ENCODE peak calls at places on chromosomes 1 and 21, in five cellular contexts. T is sigmoid colon, L is tibial artery, K is IMR-90, Q is foreskin fibroblast. W is an unnamed sample.

GRCh38 chr21:26007911-26008579 is 162.5 kb downstream of the APP start:
- DNase-seq in T (no peak), L (no peak), K (peak), Q (no peak), W (no peak)

GRCh38 chr1:54362881-54363340 is 43.3 kb downstream of the SSBP3 start:
- DNase-seq in L (no peak), Q (no peak), T (no peak), K (peak), W (no peak)

GRCh38 chr1:201419737-201420607 is 1.6 kb downstream of the TNNI1 start:
- DNase-seq in Q (no peak), T (no peak), K (no peak), L (no peak), W (no peak)

GRCh38 chr1:165109013-165109412 is 247.5 kb downstream of the LMX1A start:
- DNase-seq in L (no peak), Q (no peak), K (no peak), T (no peak), W (no peak)

GRCh38 chr1:1356796-1357401 is 1.5 kb downstream of the MXRA8 start:
- DNase-seq in T (no peak), K (no peak), L (no peak), Q (no peak), W (no peak)

GRCh38 chr1:74427676-74428075 is 84.7 kb downstream of the LRRC53 start:
- DNase-seq in K (peak), Q (no peak), L (no peak), T (no peak), W (no peak)

GRCh38 chr1:155897746-155898145 is 13.4 kb downstream of the RIT1 start:
- DNase-seq in K (peak), T (no peak), L (no peak), Q (no peak), W (no peak)

GRCh38 chr1:49906365-49906764 is 117.4 kb downstream of the AGBL4 start:
- DNase-seq in Q (no peak), K (no peak), L (no peak), T (no peak), W (no peak)

GRCh38 chr1:51752073-51752948 is 126.2 kb downstream of the NRDC start:
- DNase-seq in Q (no peak), T (no peak), L (no peak), K (no peak), W (no peak)

GRCh38 chr1:169364948-169365347 is 2.6 kb downstream of the NME7 start:
- DNase-seq in K (no peak), T (no peak), Q (no peak), L (no peak), W (no peak)

GRCh38 chr1:155324717-155325595 is 4.3 kb downstream of the RUSC1 start:
- DNase-seq in T (peak), K (peak), L (peak), Q (no peak), W (no peak)

GRCh38 chr1:164708596-164708995 is 149.6 kb downstream of the PBX1 start:
- DNase-seq in L (no peak), T (no peak), Q (no peak), K (no peak), W (no peak)

GRCh38 chr1:7810395-7810794 is 26.3 kb downstream of the PER3 start:
- DNase-seq in L (no peak), Q (peak), K (peak), T (no peak), W (no peak)

GRCh38 chr1:227948493-227949260 is 945 bp upstream of the WNT9A start:
- DNase-seq in T (peak), L (no peak), K (no peak), Q (no peak), W (peak)

GRCh38 chr1:219659682-219660081 is 46.8 kb upstream of the ZC3H11B start:
- DNase-seq in L (no peak), K (peak), T (no peak), Q (peak), W (no peak)

GRCh38 chr1:80776286-80776685 is 1024.4 kb upstream of the ADGRL2 start:
- DNase-seq in Q (no peak), L (no peak), T (no peak), K (no peak), W (no peak)

GRCh38 chr1:171280596-171280995 is 32.3 kb downstream of the FMO1 start:
- DNase-seq in Q (no peak), K (no peak), T (no peak), L (no peak), W (no peak)

GRCh38 chr1:220810963-220811362 is 24.2 kb downstream of the MTARC1 start:
- DNase-seq in Q (no peak), K (no peak), L (no peak), T (no peak), W (no peak)

GRCh38 chr1:99634971-99635624 is 10.8 kb upstream of the PALMD start:
- DNase-seq in Q (no peak), K (no peak), T (no peak), L (no peak), W (no peak)

GRCh38 chr1:207959141-207959825 is 48.4 kb upstream of the CD34 start:
- DNase-seq in K (peak), Q (peak), T (peak), L (peak), W (peak)

GRCh38 chr1:175479521-175480342 is 263.7 kb downstream of the TNR start:
- DNase-seq in K (no peak), L (no peak), Q (no peak), T (no peak), W (no peak)

GRCh38 chr1:207644852-207645631 is at the start of gene CR1L:
- DNase-seq in Q (peak), T (peak), L (peak), K (peak), W (peak)

GRCh38 chr1:24803220-24803619 is 58.0 kb downstream of the CLIC4 start:
- DNase-seq in T (no peak), L (no peak), Q (no peak), K (no peak), W (no peak)

GRCh38 chr1:111099289-111099688 is 40.6 kb downstream of the DRAM2 start:
- DNase-seq in L (no peak), T (no peak), Q (no peak), K (no peak), W (no peak)

GRCh38 chr1:22171951-22172715 is 29.2 kb upstream of the WNT4 start:
- DNase-seq in L (no peak), K (no peak), Q (no peak), T (no peak), W (no peak)

GRCh38 chr1:53697671-53698380 is 41.1 kb downstream of the GLIS1 start:
- DNase-seq in L (no peak), Q (peak), K (peak), T (peak), W (no peak)

GRCh38 chr1:67414574-67414973 is 15.6 kb downstream of the SERBP1 start:
- DNase-seq in K (no peak), Q (no peak), T (no peak), L (no peak), W (no peak)

GRCh38 chr21:43345746-43346409 is 81.1 kb downstream of the SIK1 start:
- DNase-seq in T (no peak), Q (peak), K (peak), L (no peak), W (no peak)

GRCh38 chr1:14811573-14811972 is 213.1 kb downstream of the KAZN start:
- DNase-seq in K (no peak), Q (no peak), L (no peak), T (no peak), W (no peak)

GRCh38 chr1:116710326-116711060 is 43.0 kb upstream of the IGSF3 start:
- DNase-seq in T (no peak), L (no peak), K (no peak), Q (no peak), W (no peak)

W was measured in cardiac septum.